ENCODE peak calls at places on chromosomes 16 and 17, in eight cellular contexts. Y is tibial nerve, Z is GM23338, C is WERI-Rb-1, S is epithelial cell of esophagus, M is IMR-90, K is cardiac muscle cell, R is lung. E is an unnamed sample.

GRCh38 chr17:39666601-39667261 is 1.5 kb upstream of the PNMT start:
- DNase-seq in R (no peak), Z (no peak), M (no peak), K (no peak), C (no peak), Y (no peak), S (no peak), E (peak; percentile 22)

GRCh38 chr17:45964634-45965033 is 34.4 kb upstream of the STH start:
- DNase-seq in C (no peak), Y (no peak), R (no peak), S (no peak), Z (no peak), K (no peak), M (no peak), E (no peak)

GRCh38 chr17:34252138-34252889 is 2.8 kb upstream of the CCL2 start:
- DNase-seq in C (no peak), K (peak; percentile 69), R (peak; percentile 87), M (peak; percentile 95), Y (peak; percentile 95), S (peak; percentile 24), Z (peak; percentile 22), E (no peak)

GRCh38 chr16:19168173-19169080 is at the start of gene SYT17:
- DNase-seq in M (no peak), C (peak; percentile 39), Z (peak; percentile 54), R (peak; percentile 34), Y (no peak), S (no peak), K (peak; percentile 35), E (peak; percentile 74)

GRCh38 chr16:63461248-63461841 is 1425.1 kb upstream of the CDH8 start:
- DNase-seq in C (peak; percentile 44), S (peak; percentile 52), R (no peak), K (peak; percentile 71), Y (no peak), Z (peak; percentile 75), M (peak; percentile 44), E (no peak)

GRCh38 chr17:40980117-40980516 is 4.0 kb downstream of the KRT40 start:
- DNase-seq in C (no peak), R (no peak), M (no peak), K (no peak), S (no peak), Z (peak; percentile 12), Y (no peak), E (no peak)

GRCh38 chr17:16495561-16495960 is 3.6 kb upstream of the LRRC75A start:
- DNase-seq in S (no peak), M (no peak), Y (no peak), R (no peak), C (no peak), K (no peak), Z (no peak), E (no peak)

GRCh38 chr17:80441133-80441578 is 26.2 kb downstream of the ENDOV start:
- DNase-seq in Y (no peak), R (no peak), Z (peak; percentile 89), C (no peak), S (peak; percentile 52), K (peak; percentile 90), M (peak; percentile 36), E (peak; percentile 35)

GRCh38 chr17:29089601-29090044 is 46.7 kb downstream of the PIPOX start:
- DNase-seq in Z (no peak), S (no peak), R (no peak), C (no peak), M (no peak), Y (no peak), K (no peak), E (no peak)

GRCh38 chr17:75549246-75550138 is 24.0 kb downstream of the LLGL2 start:
- DNase-seq in K (peak; percentile 83), C (peak; percentile 9), R (peak; percentile 89), S (peak; percentile 70), M (no peak), Y (no peak), Z (peak; percentile 82), E (peak; percentile 97)

GRCh38 chr16:1990336-1991134 is 765 bp downstream of the SYNGR3 start:
- DNase-seq in Y (no peak), C (peak; percentile 67), M (no peak), R (no peak), S (no peak), Z (peak; percentile 89), K (peak; percentile 69), E (no peak)

GRCh38 chr17:78122221-78122990 is 6.1 kb downstream of the TMC6 start:
- DNase-seq in R (no peak), Y (no peak), K (no peak), M (no peak), Z (no peak), S (no peak), C (no peak), E (no peak)

GRCh38 chr17:3788200-3788599 is 12.8 kb downstream of the ITGAE start:
- DNase-seq in R (no peak), S (no peak), C (no peak), M (no peak), Y (no peak), Z (no peak), K (no peak), E (no peak)

GRCh38 chr16:75263963-75264445 is 12.6 kb upstream of the BCAR1 start:
- DNase-seq in Z (no peak), Y (no peak), S (no peak), K (no peak), M (no peak), C (no peak), R (no peak), E (peak; percentile 55)

GRCh38 chr16:86768999-86769398 is 190.7 kb downstream of the FOXL1 start:
- DNase-seq in Y (no peak), R (no peak), C (no peak), S (peak; percentile 77), M (peak; percentile 27), Z (no peak), K (no peak), E (no peak)

GRCh38 chr16:64343061-64343819 is 778.6 kb downstream of the CDH11 start:
- DNase-seq in Y (no peak), S (no peak), C (no peak), M (no peak), R (no peak), K (no peak), Z (no peak), E (no peak)

GRCh38 chr17:15398291-15398690 is 56.9 kb upstream of the TEKT3 start:
- DNase-seq in M (peak; percentile 50), K (no peak), C (no peak), Y (no peak), S (no peak), Z (no peak), R (no peak), E (no peak)

GRCh38 chr16:78317871-78318270 is 218.4 kb downstream of the WWOX start:
- DNase-seq in S (no peak), Y (no peak), C (no peak), Z (no peak), K (no peak), R (no peak), M (no peak), E (no peak)

DNA sequence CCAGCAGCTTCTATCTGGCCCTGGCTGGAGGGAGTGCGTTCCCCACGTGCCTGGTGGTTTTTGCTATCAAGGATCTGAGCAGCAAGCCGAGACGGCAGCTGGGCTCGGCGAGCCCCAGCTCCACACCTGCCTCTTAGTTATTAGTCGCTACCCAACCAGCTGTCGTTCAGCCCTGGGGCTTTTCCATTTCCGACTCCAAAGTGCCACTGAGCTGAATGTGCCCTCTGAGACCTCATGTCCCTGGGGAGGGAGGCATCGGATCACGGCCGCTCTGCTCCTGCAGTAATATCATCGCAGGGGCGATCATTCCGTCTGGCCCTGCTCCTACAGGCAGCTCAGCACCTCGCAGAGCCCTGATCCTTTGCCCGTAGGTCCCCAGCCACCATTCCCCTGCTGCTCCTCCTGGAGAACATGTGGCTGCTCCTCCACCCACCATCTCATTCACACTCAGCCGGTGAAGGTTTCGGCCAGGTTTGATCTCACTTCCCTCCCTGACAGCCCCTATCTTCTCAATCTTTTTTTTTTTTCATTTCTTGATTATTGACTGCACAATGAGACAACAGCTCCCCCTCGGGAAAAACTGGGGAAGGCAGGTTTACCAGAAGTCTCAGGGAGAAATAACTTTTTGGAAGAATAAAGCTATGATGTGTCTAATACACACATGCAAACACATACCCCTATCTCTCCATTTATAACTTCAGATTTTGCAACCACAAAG is 86.7 kb downstream of the ZFHX3 start:
- DNase-seq in Y (no peak), M (peak; percentile 30), K (no peak), Z (no peak), C (peak; percentile 80), S (no peak), R (no peak), E (no peak)
- TF ChIP-seq CTCF in Y (no peak), M (peak; percentile 58), K (peak; percentile 47), Z (peak; percentile 46), C (peak; percentile 18), S (peak; percentile 26), R (no peak), E (peak; percentile 74)

DNA sequence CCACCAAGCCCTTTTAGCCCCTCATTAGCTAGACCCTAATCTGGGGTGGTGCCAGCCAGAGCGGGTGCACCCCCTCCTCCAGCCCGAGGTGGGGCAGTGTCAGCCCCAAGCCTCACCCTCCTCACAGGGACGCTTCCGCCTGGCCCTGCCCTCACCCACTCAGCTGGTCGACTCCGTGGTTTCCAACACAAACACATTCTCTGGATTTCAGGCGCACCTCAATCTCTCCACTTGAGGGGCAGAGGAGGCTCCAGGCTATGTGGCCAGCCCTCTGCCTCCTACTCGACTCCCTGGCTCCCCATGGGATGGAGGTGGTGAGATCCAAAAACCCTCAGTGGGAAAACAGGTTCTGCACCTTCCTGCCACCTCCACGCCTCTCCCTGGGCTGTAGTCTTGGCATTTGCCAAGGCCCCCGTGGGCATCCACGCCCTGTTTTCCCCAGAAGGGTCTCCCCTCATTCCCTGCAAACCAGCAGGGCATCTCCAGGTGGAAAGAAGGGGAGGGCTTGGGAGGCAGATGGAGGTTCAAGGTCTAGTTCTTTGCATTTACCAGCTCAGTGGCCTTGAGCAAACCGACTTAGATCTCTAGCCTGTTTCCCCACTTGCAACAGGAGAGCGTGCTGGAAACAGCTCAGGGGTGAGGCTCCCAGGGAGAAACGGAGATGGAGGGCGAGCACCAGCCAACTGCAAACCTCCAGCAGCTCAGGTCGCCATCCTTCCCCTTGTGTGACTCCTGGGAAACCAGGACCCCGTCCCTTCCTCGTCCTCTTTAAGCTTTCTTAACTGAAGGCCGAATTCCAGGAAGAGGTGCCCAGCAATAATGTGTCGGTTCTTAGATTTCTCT is 1.7 kb downstream of the EMP2 start:
- DNase-seq in R (peak; percentile 80), K (peak; percentile 28), Y (no peak), Z (no peak), S (peak; percentile 48), M (no peak), C (no peak), E (peak; percentile 72)
- H3K4me3 ChIP-seq in R (peak overlapping the region; percentile 17), K (peak overlapping the region; percentile 54), Y (peak overlapping the region; percentile 75), Z (no peak overlapping the region), S (peak overlapping the region; percentile 77), M (no peak overlapping the region), C (no peak overlapping the region), E (peak overlapping the region; percentile 92)

DNA sequence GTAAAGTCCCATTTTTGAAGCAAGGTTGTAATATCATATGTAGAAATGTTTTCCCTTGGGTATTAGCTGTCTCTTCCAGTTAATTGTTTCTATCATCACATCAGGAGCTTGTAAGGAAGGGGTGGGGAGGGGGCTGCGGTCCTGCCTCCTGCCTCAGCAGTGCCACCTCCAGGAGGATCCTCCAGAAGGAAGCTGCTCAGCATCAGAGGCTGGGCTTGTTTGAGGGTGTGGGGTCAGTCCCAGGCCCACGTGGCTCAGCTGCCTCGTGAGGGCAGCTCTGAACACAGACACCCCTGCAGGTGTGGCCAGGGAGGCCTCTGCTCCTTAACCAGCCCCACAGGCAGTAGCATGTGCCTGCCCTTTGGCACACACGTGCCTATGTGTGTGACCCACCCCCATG is 46.2 kb downstream of the MRM1 start:
- DNase-seq in K (no peak), C (peak; percentile 61), R (no peak), S (no peak), Y (no peak), M (no peak), Z (peak; percentile 74), E (no peak)
- TF ChIP-seq CTCF in K (peak; percentile 16), C (peak; percentile 67), R (no peak), S (no peak), Y (no peak), M (no peak), Z (peak; percentile 54), E (no peak)

GRCh38 chr17:48624118-48624517 is 2.0 kb downstream of the HOXB9 start:
- DNase-seq in M (no peak), S (no peak), K (no peak), Y (no peak), Z (no peak), C (no peak), R (no peak), E (no peak)
- H3K4me3 ChIP-seq in M (no peak overlapping the region), S (no peak overlapping the region), K (no peak overlapping the region), Y (no peak overlapping the region), Z (no peak overlapping the region), C (no peak overlapping the region), R (no peak overlapping the region), E (peak overlapping the region; percentile 70)

E was measured in PC-9.